ENCODE peak calls at places on chromosomes 6 and 20, in nine cellular contexts. E is tibial artery, B is heart right ventricle, O is right lobe of liver, S is lower lobe of right lung, W is spleen, Q is astrocyte of the spinal cord, J is heart left ventricle, N is AG04450. Y is an unnamed sample.

GRCh38 chr6:42762950-42763349 is 17.0 kb upstream of the TBCC start:
- DNase-seq in E (no peak), B (no peak), O (no peak), S (no peak), W (no peak), Q (no peak), J (no peak), N (no peak), Y (no peak)

GRCh38 chr20:7693761-7694160 is 246.5 kb downstream of the HAO1 start:
- DNase-seq in E (no peak), B (no peak), O (no peak), S (no peak), W (no peak), Q (peak), J (no peak), N (no peak), Y (no peak)

GRCh38 chr20:25177890-25178321 is 17.6 kb upstream of the ENTPD6 start:
- DNase-seq in E (no peak), B (no peak), O (no peak), S (peak), W (no peak), Q (peak), J (no peak), N (no peak), Y (no peak)

GRCh38 chr20:59645316-59645715 is 41.0 kb downstream of the PHACTR3 start:
- DNase-seq in E (no peak), B (no peak), O (no peak), S (no peak), W (peak), Q (no peak), J (no peak), N (no peak), Y (no peak)

GRCh38 chr20:35561671-35562070 is 19.8 kb downstream of the ERGIC3 start:
- DNase-seq in E (no peak), B (no peak), O (no peak), S (no peak), W (no peak), Q (no peak), J (no peak), N (no peak), Y (no peak)

GRCh38 chr6:2626381-2626780 is 124.3 kb downstream of the MYLK4 start:
- DNase-seq in E (no peak), B (no peak), O (no peak), S (no peak), W (no peak), Q (peak), J (no peak), N (no peak), Y (no peak)

GRCh38 chr6:105087571-105088211 is 92.1 kb downstream of the POPDC3 start:
- DNase-seq in E (no peak), B (no peak), O (no peak), S (no peak), W (no peak), Q (peak), J (no peak), N (peak), Y (no peak)

GRCh38 chr6:8383584-8383983 is 51.8 kb downstream of the SLC35B3 start:
- DNase-seq in E (no peak), B (no peak), O (no peak), S (no peak), W (no peak), Q (no peak), J (no peak), N (no peak), Y (no peak)

GRCh38 chr6:112180095-112180820 is 74.1 kb downstream of the LAMA4 start:
- DNase-seq in E (no peak), B (no peak), O (peak), S (no peak), W (no peak), Q (peak), J (peak), N (peak), Y (no peak)

GRCh38 chr6:11042750-11043551 is 1.2 kb downstream of the ELOVL2 start:
- DNase-seq in E (no peak), B (no peak), O (no peak), S (no peak), W (no peak), Q (peak), J (no peak), N (no peak), Y (no peak)
- H3K4me3 ChIP-seq in E (peak), B (peak), O (peak), S (peak), W (peak), Q (peak), J (no peak), N (peak), Y (no peak)

GRCh38 chr20:63268256-63268655 is 4.4 kb upstream of the ARFGAP1 start:
- DNase-seq in E (no peak), B (no peak), O (no peak), S (no peak), W (no peak), Q (no peak), J (no peak), N (no peak), Y (no peak)

GRCh38 chr20:63264519-63264918 is 8.1 kb upstream of the ARFGAP1 start:
- DNase-seq in E (no peak), B (no peak), O (no peak), S (no peak), W (no peak), Q (no peak), J (no peak), N (no peak), Y (no peak)

GRCh38 chr20:63267681-63268080 is 4.9 kb upstream of the ARFGAP1 start:
- DNase-seq in E (no peak), B (no peak), O (no peak), S (no peak), W (no peak), Q (no peak), J (no peak), N (no peak), Y (no peak)

GRCh38 chr20:63264002-63264401 is 8.6 kb upstream of the ARFGAP1 start:
- DNase-seq in E (no peak), B (no peak), O (no peak), S (no peak), W (no peak), Q (no peak), J (no peak), N (no peak), Y (no peak)

DNA sequence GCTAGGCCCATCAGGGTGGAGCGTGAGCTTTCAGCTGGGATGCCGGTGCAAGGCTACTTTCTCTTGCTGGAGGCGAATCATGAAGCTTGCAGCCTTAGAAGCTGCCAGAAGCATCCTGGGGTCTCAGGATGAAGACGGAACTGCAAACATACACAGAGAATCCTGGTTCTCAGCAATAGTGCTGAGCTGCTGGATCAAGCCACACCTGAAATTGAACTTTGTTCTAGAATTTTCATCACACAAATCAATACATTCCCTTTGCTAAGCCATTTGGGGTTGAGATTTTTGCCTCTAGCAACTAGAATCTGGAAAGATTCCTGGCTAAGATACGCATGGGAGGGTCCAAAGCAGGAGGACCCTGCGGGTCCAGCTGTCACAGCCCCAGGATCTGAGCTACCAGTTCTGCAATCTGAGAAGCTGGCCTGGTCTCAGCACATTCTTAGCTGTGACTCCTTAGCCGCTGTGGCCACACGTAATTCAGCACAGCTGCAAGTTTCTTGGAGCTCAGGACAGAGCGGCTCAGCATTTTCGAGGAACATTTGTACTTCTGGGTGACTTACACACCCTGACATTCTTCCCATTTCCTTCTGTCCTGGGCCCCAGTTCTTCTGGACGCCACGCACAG is 6.6 kb upstream of the ARFGAP1 start:
- DNase-seq in E (no peak), B (no peak), O (no peak), S (no peak), W (no peak), Q (no peak), J (no peak), N (peak), Y (no peak)
- TF ChIP-seq CTCF in E (no peak), B (no peak), O (no peak), S (no peak), W (no peak), Q (no peak), J (no peak), N (no peak), Y (no peak)

DNA sequence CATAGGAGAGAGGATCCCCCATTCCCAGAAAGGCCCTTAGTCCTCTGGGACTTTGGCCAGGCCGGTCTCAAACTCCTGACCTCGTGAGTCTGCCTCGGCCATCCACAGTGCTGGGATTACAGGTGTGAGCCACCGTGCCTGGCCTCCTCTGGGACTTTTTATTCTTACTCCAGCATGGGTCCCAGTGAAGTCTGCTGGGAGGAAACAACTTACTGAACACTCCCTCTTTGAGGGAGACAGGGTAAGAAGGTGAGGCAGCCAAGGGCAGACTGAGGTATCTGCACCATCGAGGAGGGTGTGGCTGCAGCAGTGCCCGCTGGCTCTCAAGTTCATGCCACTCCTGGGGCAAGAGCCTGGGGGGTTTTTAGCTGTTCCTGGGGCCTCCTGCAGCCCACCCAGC is 2.4 kb downstream of the BAK1 start:
- DNase-seq in E (no peak), B (no peak), O (no peak), S (no peak), W (peak), Q (no peak), J (no peak), N (no peak), Y (no peak)
- H3K4me3 ChIP-seq in E (no peak), B (peak), O (no peak), S (peak), W (peak), Q (no peak), J (no peak), N (no peak), Y (peak)

GRCh38 chr20:31833931-31834521 is 11.4 kb downstream of the FOXS1 start:
- DNase-seq in E (no peak), B (no peak), O (no peak), S (no peak), W (peak), Q (no peak), J (no peak), N (no peak), Y (no peak)

GRCh38 chr20:31837896-31838397 is 7.5 kb downstream of the FOXS1 start:
- DNase-seq in E (no peak), B (no peak), O (no peak), S (no peak), W (peak), Q (peak), J (no peak), N (no peak), Y (no peak)

GRCh38 chr20:31835554-31835953 is 9.8 kb downstream of the FOXS1 start:
- DNase-seq in E (no peak), B (no peak), O (no peak), S (no peak), W (no peak), Q (no peak), J (no peak), N (no peak), Y (no peak)

GRCh38 chr20:31836853-31837608 is 8.4 kb downstream of the FOXS1 start:
- DNase-seq in E (no peak), B (no peak), O (no peak), S (no peak), W (no peak), Q (peak), J (no peak), N (no peak), Y (no peak)

DNA sequence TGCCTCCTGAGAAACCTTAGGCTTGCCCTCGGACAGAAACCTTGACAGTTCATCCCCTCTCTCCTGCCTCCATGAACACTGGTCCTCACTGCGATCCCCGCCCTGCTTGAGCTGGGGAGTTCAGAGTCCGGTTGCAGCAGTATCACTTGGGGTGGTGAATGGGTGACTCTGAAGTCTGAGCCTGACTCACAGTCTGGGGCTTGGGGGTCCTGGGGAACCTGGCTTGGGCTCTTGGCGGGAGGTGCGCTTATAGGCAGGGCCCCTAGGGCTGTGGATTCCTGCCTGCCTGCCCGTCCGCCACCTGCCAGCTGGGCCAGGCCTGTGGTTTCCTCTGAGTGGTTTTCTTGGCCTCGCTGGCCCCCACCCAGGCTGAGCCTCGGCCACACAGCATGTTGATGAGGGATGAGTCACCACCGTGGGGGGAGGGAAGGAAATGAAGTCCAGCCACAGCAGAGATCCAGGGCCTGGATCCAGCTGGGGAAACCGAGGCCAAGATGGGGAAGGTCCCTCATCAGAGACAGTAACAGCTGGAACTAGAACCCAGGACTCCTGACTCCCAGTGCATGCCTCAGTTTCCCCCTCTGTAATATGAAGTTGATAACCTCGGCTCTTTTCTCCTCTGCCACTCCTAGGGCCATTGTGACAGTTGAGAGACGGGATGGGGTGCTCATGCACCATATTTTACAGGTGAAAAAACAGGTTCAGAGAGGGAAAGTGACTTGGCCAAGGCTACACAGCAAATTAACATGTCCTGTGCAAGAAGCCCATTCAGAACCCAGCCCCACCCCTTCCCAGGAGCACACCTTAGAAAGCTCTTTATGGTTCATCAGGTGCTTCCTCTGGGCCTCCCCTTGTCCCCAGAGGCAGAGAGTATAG is 9.2 kb downstream of the FOXS1 start:
- DNase-seq in E (peak), B (peak), O (no peak), S (peak), W (no peak), Q (peak), J (peak), N (peak), Y (peak)
- TF ChIP-seq CTCF in E (no peak), B (no peak), O (no peak), S (no peak), W (no peak), Q (no peak), J (no peak), N (no peak), Y (no peak)